ENCODE peak calls at places on chromosomes 7 and 10, in five cellular contexts. Z, Q, G, R and P are unnamed samples.

GRCh38 chr7:114656471-114656870 is 241.9 kb downstream of the FOXP2 start:
- DNase-seq in Q (no peak), R (no peak), G (no peak), Z (no peak), P (no peak)

GRCh38 chr7:81719865-81720264 is 50.0 kb downstream of the HGF start:
- DNase-seq in Q (no peak), G (peak), Z (no peak), R (no peak), P (no peak)

GRCh38 chr10:112634096-112634830 is 187.2 kb downstream of the VTI1A start:
- DNase-seq in Z (no peak), R (peak), G (peak), Q (no peak), P (peak)

GRCh38 chr7:138370956-138371355 is 89.1 kb upstream of the TRIM24 start:
- DNase-seq in Z (no peak), Q (no peak), R (no peak), G (peak), P (peak)

GRCh38 chr10:110327262-110327914 is 22.7 kb upstream of the SMNDC1 start:
- DNase-seq in Z (no peak), G (no peak), Q (no peak), R (no peak), P (no peak)

GRCh38 chr10:50653142-50653541 is 29.4 kb upstream of the SGMS1 start:
- DNase-seq in R (peak), G (peak), Z (no peak), Q (peak), P (peak)

GRCh38 chr7:155002411-155003214 is at the start of gene PAXIP1:
- DNase-seq in Q (no peak), G (no peak), Z (peak), R (no peak), P (peak)

GRCh38 chr10:86613905-86614304 is 40.4 kb upstream of the OPN4 start:
- DNase-seq in G (no peak), Q (peak), Z (no peak), R (no peak), P (peak)

GRCh38 chr7:74587435-74588126 is 69.9 kb upstream of the GTF2I start:
- DNase-seq in Z (peak), G (peak), Q (peak), R (peak), P (peak)

GRCh38 chr7:129606801-129607200 is 4.7 kb upstream of the NRF1 start:
- DNase-seq in G (no peak), R (no peak), Z (peak), Q (no peak), P (no peak)

GRCh38 chr10:133258818-133259602 is 17.7 kb downstream of the ADAM8 start:
- DNase-seq in Z (peak), R (peak), Q (no peak), G (peak), P (peak)

GRCh38 chr10:133258066-133258817 is 18.4 kb downstream of the ADAM8 start:
- DNase-seq in G (no peak), Q (no peak), R (no peak), Z (peak), P (peak)

GRCh38 chr10:133255323-133255722 is 17.7 kb downstream of the VENTX start:
- DNase-seq in R (no peak), G (no peak), Z (no peak), Q (no peak), P (no peak)

GRCh38 chr10:133259603-133259992 is 17.1 kb downstream of the ADAM8 start:
- DNase-seq in Z (no peak), Q (no peak), G (peak), R (no peak), P (no peak)

GRCh38 chr10:133257489-133258065 is 19.1 kb downstream of the ADAM8 start:
- DNase-seq in G (peak), Q (no peak), Z (peak), R (peak), P (peak)
- TF ChIP-seq CTCF in G (peak), Q (no peak), Z (peak), R (peak), P (peak)

DNA sequence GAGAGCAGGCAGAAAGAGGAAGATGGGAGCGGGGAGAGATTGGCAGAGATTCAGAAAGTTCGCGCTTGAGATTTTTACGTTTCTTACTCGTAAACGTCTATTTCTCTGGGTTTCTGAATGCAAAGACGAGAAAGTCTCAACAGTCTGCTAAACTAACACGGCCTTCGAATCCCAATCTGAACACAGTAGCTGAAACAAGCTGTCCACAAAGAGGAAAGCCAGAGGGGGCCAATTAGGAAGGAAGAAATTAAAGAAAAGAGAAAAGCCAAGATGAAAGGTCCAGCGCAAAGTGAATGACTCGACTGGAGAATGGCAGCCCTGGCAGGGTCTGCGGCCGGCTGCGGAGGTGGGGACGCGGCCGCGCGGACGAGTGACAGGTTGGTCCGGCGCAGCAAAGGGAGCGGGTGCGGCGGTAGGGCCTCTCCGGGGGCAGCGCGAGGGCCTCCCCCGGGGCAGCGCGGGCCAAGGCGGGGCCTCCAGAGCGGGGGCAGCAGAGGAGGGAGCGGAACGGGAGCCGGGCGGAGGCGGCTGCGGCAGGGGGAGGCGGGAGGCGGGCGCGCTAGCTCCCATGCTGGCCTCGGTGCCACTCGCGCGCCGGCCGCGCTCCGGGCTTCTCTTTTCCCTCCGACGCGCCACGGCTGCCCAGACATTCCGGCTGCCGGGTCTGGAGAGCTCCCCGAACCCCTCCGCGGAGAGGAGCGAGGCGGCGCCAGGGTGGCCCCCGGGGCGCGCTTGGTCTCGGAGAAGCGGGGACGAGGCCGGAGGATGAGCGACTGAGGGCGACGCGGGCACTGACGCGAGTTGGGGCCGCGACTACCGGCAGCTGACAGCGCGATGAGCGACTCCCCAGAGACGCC is at the start of gene VWC2:
- DNase-seq in R (no peak), G (no peak), Z (no peak), Q (no peak), P (peak)
- H3K4me3 ChIP-seq in R (no peak), G (no peak), Z (peak), Q (peak), P (no peak)

DNA sequence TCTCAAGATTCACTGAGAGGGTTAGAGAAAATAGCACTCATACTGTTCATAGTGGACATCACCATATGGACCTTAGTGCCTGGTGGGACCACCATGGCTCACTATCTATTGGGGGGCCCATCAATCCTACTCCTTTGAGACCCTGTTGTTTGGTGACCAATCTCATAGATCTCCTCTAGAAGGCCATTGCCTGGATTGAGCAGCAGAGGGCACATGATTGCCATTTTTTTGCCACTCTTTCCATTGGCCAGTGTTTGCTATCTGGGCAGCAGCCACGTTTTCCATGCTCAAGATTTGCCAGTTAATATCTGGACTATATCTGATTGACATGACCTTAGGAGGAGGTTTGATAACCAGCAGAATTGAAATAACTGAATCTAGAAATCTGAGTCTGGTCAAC is 244.5 kb downstream of the ITGB1 start:
- DNase-seq in R (no peak), Z (no peak), G (peak), Q (no peak), P (no peak)
- TF ChIP-seq CTCF in R (no peak), Z (no peak), G (peak), Q (no peak), P (peak)

GRCh38 chr10:100569687-100570517 is 34.2 kb downstream of the HIF1AN start:
- DNase-seq in R (no peak), Z (no peak), G (no peak), Q (peak), P (no peak)
- H3K4me3 ChIP-seq in R (no peak), Z (peak), G (no peak), Q (no peak), P (no peak)

DNA sequence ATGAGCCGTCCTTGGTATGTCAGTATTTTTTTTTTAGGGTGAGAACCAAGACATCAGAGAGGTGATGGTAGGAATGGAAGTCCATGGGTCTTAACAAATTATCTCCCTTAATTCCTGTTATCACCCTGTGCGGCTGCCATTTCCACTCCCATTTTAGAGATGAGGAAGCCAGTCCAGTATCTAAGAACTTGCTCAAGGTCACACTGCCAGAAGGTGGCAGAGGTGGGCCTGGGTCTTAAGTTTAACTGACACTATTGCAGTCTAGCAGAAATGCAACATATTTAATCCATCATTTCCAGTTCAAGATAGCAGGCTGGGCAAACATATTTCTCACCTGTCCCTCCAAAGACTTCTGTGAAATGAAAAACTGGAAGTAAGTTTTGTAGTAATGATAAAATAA is 108.3 kb downstream of the GLI3 start:
- DNase-seq in R (no peak), G (peak), Q (no peak), Z (no peak), P (peak)
- TF ChIP-seq CTCF in R (peak), G (peak), Q (no peak), Z (no peak), P (peak)